ENCODE peak calls at places on chromosomes 12 and 14, in six cellular contexts. O, X, B, D, K and Y are unnamed samples. For H3K27me3, the result is how much of the 10 kb centered on the place peaks cover.

GRCh38 chr14:64705406-64706118 is 1.3 kb downstream of the PLEKHG3 start:
- DNase-seq in X (peak), B (no peak), O (no peak), K (no peak), D (no peak), Y (peak)

GRCh38 chr12:96514328-96514727 is 25.0 kb downstream of the CFAP54 start:
- DNase-seq in B (no peak), D (peak), K (no peak), O (no peak), X (no peak), Y (no peak)

GRCh38 chr14:76514599-76514998 is 138.7 kb downstream of the ESRRB start:
- DNase-seq in D (peak), O (peak), X (no peak), B (no peak), K (no peak), Y (no peak)

GRCh38 chr14:102928412-102929348 is 6.2 kb downstream of the AMN start:
- DNase-seq in D (peak), B (no peak), K (no peak), X (peak), O (peak), Y (peak)

GRCh38 chr12:6158263-6158662 is 33.8 kb upstream of the VWF start:
- DNase-seq in K (no peak), B (no peak), O (no peak), D (no peak), X (no peak), Y (no peak)

GRCh38 chr12:14780851-14781250 is 22.4 kb downstream of the WBP11 start:
- DNase-seq in B (no peak), D (no peak), O (no peak), K (no peak), X (no peak), Y (no peak)

GRCh38 chr12:1434296-1434955 is 160.0 kb downstream of the FBXL14 start:
- DNase-seq in O (no peak), K (no peak), X (no peak), B (no peak), D (no peak), Y (no peak)

GRCh38 chr14:83798421-83798820 is 1731.5 kb upstream of the FLRT2 start:
- DNase-seq in B (no peak), X (no peak), O (no peak), K (no peak), D (no peak), Y (no peak)

GRCh38 chr14:94897092-94897491 is 127.2 kb upstream of the GSC start:
- DNase-seq in B (peak), X (no peak), K (no peak), D (peak), O (no peak), Y (peak)

GRCh38 chr14:67269338-67270060 is 28.3 kb downstream of the PALS1 start:
- DNase-seq in D (peak), X (no peak), O (no peak), K (no peak), B (peak), Y (no peak)

GRCh38 chr12:22228022-22228875 is 106.3 kb downstream of the ST8SIA1 start:
- DNase-seq in O (no peak), D (peak), X (no peak), B (peak), K (no peak), Y (no peak)

GRCh38 chr12:80087486-80088213 is 11.7 kb upstream of the OTOGL start:
- DNase-seq in K (no peak), X (no peak), B (no peak), D (no peak), O (no peak), Y (no peak)

GRCh38 chr12:80086025-80086424 is 13.3 kb upstream of the OTOGL start:
- DNase-seq in X (no peak), B (no peak), D (no peak), O (no peak), K (no peak), Y (no peak)
- H3K27me3 ChIP-seq in X (under half), B (under half), D (under half), O (under half), K (under half), Y (under half)

GRCh38 chr12:20604408-20604807 is 90.7 kb upstream of the SLCO1C1 start:
- DNase-seq in K (no peak), B (no peak), X (no peak), D (no peak), O (no peak), Y (no peak)

GRCh38 chr12:20602671-20603402 is 92.3 kb upstream of the SLCO1C1 start:
- DNase-seq in B (peak), D (peak), O (no peak), X (no peak), K (no peak), Y (no peak)

GRCh38 chr12:20599757-20600156 is 95.4 kb upstream of the SLCO1C1 start:
- DNase-seq in O (no peak), X (no peak), D (no peak), B (no peak), K (no peak), Y (no peak)

GRCh38 chr12:20596036-20596435 is 99.1 kb upstream of the SLCO1C1 start:
- DNase-seq in X (no peak), O (no peak), K (no peak), D (no peak), B (no peak), Y (no peak)

GRCh38 chr12:20601668-20602280 is 93.4 kb upstream of the SLCO1C1 start:
- DNase-seq in K (no peak), X (no peak), O (peak), B (no peak), D (peak), Y (no peak)
- TF ChIP-seq CTCF in K (peak), X (peak), O (peak), B (peak), D (no peak), Y (peak)

GRCh38 chr12:131897875-131898274 is 3.5 kb downstream of the ULK1 start:
- DNase-seq in O (no peak), B (no peak), X (peak), D (no peak), K (no peak), Y (no peak)
- H3K27me3 ChIP-seq in O (under half), B (under half), X (under half), D (under half), K (under half), Y (under half)

GRCh38 chr14:92951261-92951660 is 28.3 kb downstream of the CHGA start:
- DNase-seq in B (no peak), D (no peak), X (no peak), K (no peak), O (no peak), Y (no peak)

GRCh38 chr14:92953526-92953925 is 30.6 kb downstream of the CHGA start:
- DNase-seq in O (no peak), K (no peak), D (no peak), B (no peak), X (no peak), Y (no peak)

GRCh38 chr14:92951912-92952471 is 29.0 kb downstream of the CHGA start:
- DNase-seq in D (peak), B (peak), K (no peak), O (peak), X (peak), Y (peak)

GRCh38 chr14:92950773-92951172 is 27.8 kb downstream of the CHGA start:
- DNase-seq in X (no peak), O (no peak), B (no peak), K (no peak), D (no peak), Y (no peak)

GRCh38 chr14:92952497-92953298 is 29.7 kb downstream of the CHGA start:
- DNase-seq in K (no peak), O (no peak), X (no peak), D (no peak), B (no peak), Y (peak)
- TF ChIP-seq CTCF in K (no peak), O (no peak), X (no peak), D (no peak), B (no peak), Y (peak)

GRCh38 chr14:96197163-96197852 is 7.3 kb upstream of the BDKRB2 start:
- DNase-seq in O (no peak), X (no peak), D (no peak), B (no peak), K (no peak), Y (no peak)
- H3K27me3 ChIP-seq in O (under half), X (under half), D (under half), B (under half), K (under half), Y (under half)

GRCh38 chr12:132075714-132076553 is 68.2 kb downstream of the DDX51 start:
- DNase-seq in K (no peak), D (no peak), B (no peak), X (no peak), O (no peak), Y (no peak)

GRCh38 chr12:132077322-132078100 is 66.6 kb downstream of the DDX51 start:
- DNase-seq in X (no peak), B (no peak), K (no peak), O (no peak), D (no peak), Y (no peak)

GRCh38 chr12:132074216-132074615 is 69.9 kb downstream of the DDX51 start:
- DNase-seq in X (no peak), O (no peak), K (no peak), D (no peak), B (no peak), Y (no peak)

GRCh38 chr12:132078190-132078589 is 65.9 kb downstream of the DDX51 start:
- DNase-seq in B (peak), K (no peak), X (peak), D (peak), O (no peak), Y (no peak)

GRCh38 chr12:132075026-132075713 is 68.9 kb downstream of the DDX51 start:
- DNase-seq in O (no peak), K (no peak), X (no peak), B (no peak), D (no peak), Y (no peak)
- TF ChIP-seq CTCF in O (peak), K (no peak), X (no peak), B (peak), D (no peak), Y (no peak)

DNA sequence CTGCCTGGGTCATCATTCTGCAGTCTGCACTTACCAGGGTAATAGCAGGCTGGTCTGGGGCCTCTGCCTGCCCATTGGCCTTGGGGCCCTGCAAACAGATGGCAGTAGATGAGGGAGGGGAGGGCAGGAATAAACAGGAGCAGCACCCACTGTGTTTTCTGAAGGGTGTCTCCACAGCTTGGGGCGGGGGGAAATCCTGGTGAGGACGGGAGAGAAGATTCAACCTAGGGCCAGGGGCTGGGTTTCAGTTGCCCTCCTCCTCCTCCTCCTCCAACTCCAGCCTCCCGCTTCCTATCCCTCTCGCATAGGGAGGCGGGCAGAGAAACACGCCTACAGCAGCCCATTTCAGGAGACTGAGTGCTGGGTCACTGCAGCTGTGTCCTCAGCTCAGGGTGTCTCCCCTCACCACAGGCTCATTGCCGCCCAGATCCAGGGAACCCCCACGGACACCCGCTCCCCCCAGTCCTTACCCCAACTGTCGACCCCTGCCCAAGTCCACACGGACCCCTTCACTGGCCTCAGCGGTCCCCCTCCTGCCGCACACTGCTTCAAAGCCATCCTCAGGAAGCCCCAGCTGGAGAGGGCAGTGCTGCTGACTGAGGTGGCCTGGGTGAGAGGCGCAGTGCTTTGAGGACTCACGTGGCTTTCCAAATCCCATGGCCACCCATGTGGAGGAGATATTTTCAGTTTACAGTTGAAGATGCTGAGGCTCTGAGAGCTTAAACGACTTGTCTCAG is 9.1 kb upstream of the KRT80 start:
- DNase-seq in X (peak), B (no peak), O (no peak), K (no peak), D (no peak), Y (no peak)
- H3K27me3 ChIP-seq in X (under half), B (under half), O (under half), K (under half), D (under half), Y (under half)

GRCh38 chr12:101697197-101697929 is at the start of gene CHPT1:
- DNase-seq in O (no peak), D (peak), X (peak), K (no peak), B (peak), Y (peak)

GRCh38 chr12:101697930-101698781 is 716 bp downstream of the CHPT1 start:
- DNase-seq in K (no peak), B (peak), D (peak), X (peak), O (no peak), Y (peak)

GRCh38 chr12:101700299-101700820 is 2.9 kb downstream of the CHPT1 start:
- DNase-seq in K (no peak), D (no peak), O (no peak), X (no peak), B (no peak), Y (no peak)

GRCh38 chr12:101696477-101697196 is 803 bp upstream of the CHPT1 start:
- DNase-seq in X (peak), B (no peak), K (no peak), O (no peak), D (no peak), Y (peak)

DNA sequence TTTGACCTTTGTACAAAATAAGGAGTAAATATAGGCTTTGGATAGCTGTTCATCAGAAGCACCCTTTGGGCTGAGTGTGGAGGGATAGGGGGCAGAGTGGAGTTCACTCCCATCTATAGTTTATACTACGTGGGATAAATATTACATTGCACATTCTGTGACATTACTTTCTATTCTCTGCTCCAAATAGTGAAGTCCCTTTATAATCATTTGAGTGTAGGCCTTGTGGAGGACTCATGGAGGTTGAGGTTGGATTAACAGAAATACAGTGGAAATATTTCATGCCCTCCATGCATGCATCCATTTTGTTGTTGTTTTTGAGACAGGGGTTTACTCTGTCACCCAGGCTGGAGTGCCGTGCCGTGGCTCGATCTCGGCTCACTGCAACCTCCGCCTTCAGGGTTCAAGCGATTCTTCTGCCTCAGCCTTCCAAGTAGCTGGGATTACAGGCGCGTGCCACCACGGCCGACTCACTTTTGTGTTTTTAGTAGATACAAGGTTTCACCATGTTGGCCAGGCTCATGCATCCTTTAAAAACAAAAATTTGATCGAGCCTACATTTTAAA is 1.4 kb downstream of the CHPT1 start:
- DNase-seq in O (no peak), D (peak), K (no peak), X (no peak), B (no peak), Y (no peak)
- TF ChIP-seq CTCF in O (peak), D (no peak), K (no peak), X (no peak), B (peak), Y (no peak)

GRCh38 chr12:4270016-4270669 is 3.4 kb upstream of the CCND2 start:
- DNase-seq in K (no peak), X (no peak), D (no peak), B (no peak), O (no peak), Y (no peak)
- H3K27me3 ChIP-seq in K (under half), X (under half), D (half or more), B (half or more), O (half or more), Y (under half)